ENCODE peak calls at places on chromosomes 6 and 20, in nine cellular contexts. One of them, this sample, is unnamed.

GRCh38 chr6:79466222-79466834 is 70.9 kb downstream of the LCA5 start:
- DNase-seq in stomach: no peak
- DNase-seq in SK-N-SH: peak
- DNase-seq in K562: no peak
- DNase-seq in spleen: no peak
- DNase-seq in upper lobe of left lung: no peak
- DNase-seq in Panc1: no peak
- DNase-seq in esophagus muscularis mucosa: no peak
- DNase-seq in GM23338: peak
- DNase-seq in this sample: no peak

GRCh38 chr6:5979650-5980427 is 26.9 kb downstream of the NRN1 start:
- DNase-seq in stomach: no peak
- DNase-seq in SK-N-SH: no peak
- DNase-seq in K562: no peak
- DNase-seq in spleen: no peak
- DNase-seq in upper lobe of left lung: no peak
- DNase-seq in Panc1: no peak
- DNase-seq in esophagus muscularis mucosa: no peak
- DNase-seq in GM23338: no peak
- DNase-seq in this sample: no peak

GRCh38 chr6:138099832-138100231 is 7.4 kb downstream of the PERP start:
- DNase-seq in stomach: no peak
- DNase-seq in SK-N-SH: no peak
- DNase-seq in K562: no peak
- DNase-seq in spleen: no peak
- DNase-seq in upper lobe of left lung: no peak
- DNase-seq in Panc1: no peak
- DNase-seq in esophagus muscularis mucosa: no peak
- DNase-seq in GM23338: no peak
- DNase-seq in this sample: no peak

GRCh38 chr20:43409041-43409913 is 48.4 kb upstream of the SRSF6 start:
- DNase-seq in stomach: no peak
- DNase-seq in SK-N-SH: peak
- DNase-seq in K562: peak
- DNase-seq in spleen: no peak
- DNase-seq in upper lobe of left lung: no peak
- DNase-seq in Panc1: peak
- DNase-seq in esophagus muscularis mucosa: peak
- DNase-seq in GM23338: peak
- DNase-seq in this sample: no peak

GRCh38 chr6:37709250-37709931 is 11.7 kb upstream of the MDGA1 start:
- DNase-seq in stomach: no peak
- DNase-seq in SK-N-SH: no peak
- DNase-seq in K562: no peak
- DNase-seq in spleen: no peak
- DNase-seq in upper lobe of left lung: no peak
- DNase-seq in Panc1: no peak
- DNase-seq in esophagus muscularis mucosa: no peak
- DNase-seq in GM23338: no peak
- DNase-seq in this sample: no peak

GRCh38 chr6:12610862-12611261 is 105.7 kb upstream of the PHACTR1 start:
- DNase-seq in stomach: no peak
- DNase-seq in SK-N-SH: no peak
- DNase-seq in K562: no peak
- DNase-seq in spleen: no peak
- DNase-seq in upper lobe of left lung: no peak
- DNase-seq in Panc1: no peak
- DNase-seq in esophagus muscularis mucosa: no peak
- DNase-seq in GM23338: no peak
- DNase-seq in this sample: no peak

GRCh38 chr20:63775096-63775978 is 35.8 kb downstream of the SLC2A4RG start:
- DNase-seq in stomach: no peak
- DNase-seq in SK-N-SH: peak
- DNase-seq in K562: peak
- DNase-seq in spleen: no peak
- DNase-seq in upper lobe of left lung: no peak
- DNase-seq in Panc1: no peak
- DNase-seq in esophagus muscularis mucosa: no peak
- DNase-seq in GM23338: peak
- DNase-seq in this sample: no peak

GRCh38 chr6:150409576-150410066 is 40.8 kb downstream of the IYD start:
- DNase-seq in stomach: peak
- DNase-seq in SK-N-SH: no peak
- DNase-seq in K562: no peak
- DNase-seq in spleen: peak
- DNase-seq in upper lobe of left lung: peak
- DNase-seq in Panc1: no peak
- DNase-seq in esophagus muscularis mucosa: no peak
- DNase-seq in GM23338: no peak
- DNase-seq in this sample: no peak

DNA sequence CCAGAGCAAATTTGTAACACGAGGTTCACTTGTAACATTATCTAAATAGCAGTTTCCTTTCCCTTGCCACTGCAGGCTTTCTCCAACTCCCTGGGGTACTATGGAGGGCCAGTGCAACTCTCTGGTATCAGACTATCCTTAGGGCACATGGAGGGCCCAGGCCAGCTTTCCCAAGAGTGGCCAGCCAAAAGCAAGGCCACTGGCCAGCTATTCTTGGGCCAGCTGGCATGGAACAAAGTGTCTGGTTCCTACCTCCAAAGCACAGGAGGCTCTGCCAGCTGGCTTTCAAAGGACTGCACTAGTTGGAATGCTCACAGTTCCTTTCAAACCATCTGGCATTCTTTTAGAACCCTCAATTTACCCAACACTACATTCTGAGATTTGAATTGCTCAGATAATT is 8.7 kb downstream of the RNF24 start:
- DNase-seq in stomach: peak
- DNase-seq in SK-N-SH: peak
- DNase-seq in K562: no peak
- DNase-seq in spleen: no peak
- DNase-seq in upper lobe of left lung: no peak
- DNase-seq in Panc1: no peak
- DNase-seq in esophagus muscularis mucosa: no peak
- DNase-seq in GM23338: peak
- DNase-seq in this sample: no peak
- TF ChIP-seq POLR2AphosphoS5 in stomach: no peak
- TF ChIP-seq POLR2AphosphoS5 in SK-N-SH: no peak
- TF ChIP-seq POLR2AphosphoS5 in K562: no peak
- TF ChIP-seq POLR2AphosphoS5 in spleen: no peak
- TF ChIP-seq POLR2AphosphoS5 in upper lobe of left lung: no peak
- TF ChIP-seq POLR2AphosphoS5 in Panc1: no peak
- TF ChIP-seq POLR2AphosphoS5 in esophagus muscularis mucosa: no peak
- TF ChIP-seq POLR2AphosphoS5 in GM23338: no peak
- TF ChIP-seq POLR2AphosphoS5 in this sample: no peak

GRCh38 chr6:154613137-154613676 is 102.7 kb upstream of the CNKSR3 start:
- DNase-seq in stomach: no peak
- DNase-seq in SK-N-SH: no peak
- DNase-seq in K562: peak
- DNase-seq in spleen: no peak
- DNase-seq in upper lobe of left lung: no peak
- DNase-seq in Panc1: no peak
- DNase-seq in esophagus muscularis mucosa: no peak
- DNase-seq in GM23338: no peak
- DNase-seq in this sample: no peak

GRCh38 chr6:154614641-154615040 is 104.2 kb upstream of the CNKSR3 start:
- DNase-seq in stomach: no peak
- DNase-seq in SK-N-SH: no peak
- DNase-seq in K562: no peak
- DNase-seq in spleen: no peak
- DNase-seq in upper lobe of left lung: no peak
- DNase-seq in Panc1: no peak
- DNase-seq in esophagus muscularis mucosa: no peak
- DNase-seq in GM23338: no peak
- DNase-seq in this sample: no peak

GRCh38 chr6:154617175-154617574 is 106.7 kb upstream of the CNKSR3 start:
- DNase-seq in stomach: no peak
- DNase-seq in SK-N-SH: no peak
- DNase-seq in K562: no peak
- DNase-seq in spleen: no peak
- DNase-seq in upper lobe of left lung: no peak
- DNase-seq in Panc1: no peak
- DNase-seq in esophagus muscularis mucosa: no peak
- DNase-seq in GM23338: no peak
- DNase-seq in this sample: no peak

GRCh38 chr6:154614101-154614500 is 103.6 kb upstream of the CNKSR3 start:
- DNase-seq in stomach: no peak
- DNase-seq in SK-N-SH: no peak
- DNase-seq in K562: no peak
- DNase-seq in spleen: no peak
- DNase-seq in upper lobe of left lung: no peak
- DNase-seq in Panc1: no peak
- DNase-seq in esophagus muscularis mucosa: no peak
- DNase-seq in GM23338: no peak
- DNase-seq in this sample: no peak

GRCh38 chr6:154615483-154616025 is 105.1 kb upstream of the CNKSR3 start:
- DNase-seq in stomach: peak
- DNase-seq in SK-N-SH: peak
- DNase-seq in K562: peak
- DNase-seq in spleen: no peak
- DNase-seq in upper lobe of left lung: peak
- DNase-seq in Panc1: peak
- DNase-seq in esophagus muscularis mucosa: no peak
- DNase-seq in GM23338: peak
- DNase-seq in this sample: peak
- TF ChIP-seq POLR2AphosphoS5 in stomach: no peak
- TF ChIP-seq POLR2AphosphoS5 in SK-N-SH: no peak
- TF ChIP-seq POLR2AphosphoS5 in K562: peak
- TF ChIP-seq POLR2AphosphoS5 in spleen: peak
- TF ChIP-seq POLR2AphosphoS5 in upper lobe of left lung: no peak
- TF ChIP-seq POLR2AphosphoS5 in Panc1: peak
- TF ChIP-seq POLR2AphosphoS5 in esophagus muscularis mucosa: no peak
- TF ChIP-seq POLR2AphosphoS5 in GM23338: no peak
- TF ChIP-seq POLR2AphosphoS5 in this sample: no peak

GRCh38 chr6:31498748-31499147 is 803 bp downstream of the MICB start:
- DNase-seq in stomach: no peak
- DNase-seq in SK-N-SH: no peak
- DNase-seq in K562: no peak
- DNase-seq in spleen: peak
- DNase-seq in upper lobe of left lung: peak
- DNase-seq in Panc1: no peak
- DNase-seq in esophagus muscularis mucosa: peak
- DNase-seq in GM23338: peak
- DNase-seq in this sample: no peak

GRCh38 chr6:31490115-31490873 is 7.7 kb upstream of the MICB start:
- DNase-seq in stomach: no peak
- DNase-seq in SK-N-SH: no peak
- DNase-seq in K562: no peak
- DNase-seq in spleen: no peak
- DNase-seq in upper lobe of left lung: no peak
- DNase-seq in Panc1: no peak
- DNase-seq in esophagus muscularis mucosa: no peak
- DNase-seq in GM23338: peak
- DNase-seq in this sample: no peak

GRCh38 chr6:31495580-31495979 is 2.4 kb upstream of the MICB start:
- DNase-seq in stomach: no peak
- DNase-seq in SK-N-SH: no peak
- DNase-seq in K562: no peak
- DNase-seq in spleen: no peak
- DNase-seq in upper lobe of left lung: no peak
- DNase-seq in Panc1: no peak
- DNase-seq in esophagus muscularis mucosa: peak
- DNase-seq in GM23338: no peak
- DNase-seq in this sample: no peak

GRCh38 chr6:31497595-31498476 is at the start of gene MICB:
- DNase-seq in stomach: peak
- DNase-seq in SK-N-SH: peak
- DNase-seq in K562: peak
- DNase-seq in spleen: peak
- DNase-seq in upper lobe of left lung: peak
- DNase-seq in Panc1: no peak
- DNase-seq in esophagus muscularis mucosa: peak
- DNase-seq in GM23338: peak
- DNase-seq in this sample: peak

DNA sequence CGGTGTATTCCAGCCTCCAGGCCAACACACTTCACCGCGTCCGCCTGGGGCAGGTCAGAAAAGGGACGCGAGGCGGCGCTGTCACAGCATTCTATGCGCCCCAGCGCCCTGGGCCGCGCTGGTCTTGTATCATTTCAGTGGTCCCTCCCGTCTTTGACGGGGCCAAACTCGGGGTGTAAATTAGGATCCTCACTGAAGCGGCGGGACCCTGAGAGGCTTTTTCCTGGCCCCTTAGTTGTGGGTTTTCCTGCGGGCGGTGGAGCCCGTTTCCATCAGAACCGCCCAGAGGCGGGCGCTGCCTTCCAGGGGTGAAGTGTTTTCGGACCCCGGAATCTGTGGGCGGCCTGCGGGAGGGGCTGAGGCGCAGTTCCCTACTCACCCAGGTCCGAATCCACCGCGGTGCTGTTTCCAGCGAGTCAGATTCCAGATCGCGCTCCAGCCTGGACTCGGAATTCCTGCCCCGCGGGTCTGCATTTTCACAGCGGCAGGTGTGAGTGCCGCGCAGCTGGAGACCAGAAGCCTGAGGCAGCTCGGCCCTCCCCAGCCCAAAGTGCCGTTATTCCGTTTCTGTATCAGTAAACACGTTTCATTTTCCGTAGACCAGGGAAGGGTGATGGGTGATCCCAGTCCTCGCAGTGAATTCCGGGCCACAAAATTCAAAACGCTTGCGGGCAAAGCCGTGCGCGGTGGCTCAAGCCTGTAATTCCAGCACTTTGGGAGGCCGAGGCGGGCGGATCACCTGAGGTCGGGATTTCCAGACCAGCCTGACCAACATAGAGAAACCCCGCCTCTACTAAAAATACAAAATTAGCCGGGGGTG is 3.9 kb upstream of the MICB start:
- DNase-seq in stomach: peak
- DNase-seq in SK-N-SH: peak
- DNase-seq in K562: peak
- DNase-seq in spleen: peak
- DNase-seq in upper lobe of left lung: peak
- DNase-seq in Panc1: no peak
- DNase-seq in esophagus muscularis mucosa: peak
- DNase-seq in GM23338: peak
- DNase-seq in this sample: no peak
- TF ChIP-seq POLR2AphosphoS5 in stomach: no peak
- TF ChIP-seq POLR2AphosphoS5 in SK-N-SH: no peak
- TF ChIP-seq POLR2AphosphoS5 in K562: peak
- TF ChIP-seq POLR2AphosphoS5 in spleen: peak
- TF ChIP-seq POLR2AphosphoS5 in upper lobe of left lung: peak
- TF ChIP-seq POLR2AphosphoS5 in Panc1: no peak
- TF ChIP-seq POLR2AphosphoS5 in esophagus muscularis mucosa: peak
- TF ChIP-seq POLR2AphosphoS5 in GM23338: no peak
- TF ChIP-seq POLR2AphosphoS5 in this sample: peak

DNA sequence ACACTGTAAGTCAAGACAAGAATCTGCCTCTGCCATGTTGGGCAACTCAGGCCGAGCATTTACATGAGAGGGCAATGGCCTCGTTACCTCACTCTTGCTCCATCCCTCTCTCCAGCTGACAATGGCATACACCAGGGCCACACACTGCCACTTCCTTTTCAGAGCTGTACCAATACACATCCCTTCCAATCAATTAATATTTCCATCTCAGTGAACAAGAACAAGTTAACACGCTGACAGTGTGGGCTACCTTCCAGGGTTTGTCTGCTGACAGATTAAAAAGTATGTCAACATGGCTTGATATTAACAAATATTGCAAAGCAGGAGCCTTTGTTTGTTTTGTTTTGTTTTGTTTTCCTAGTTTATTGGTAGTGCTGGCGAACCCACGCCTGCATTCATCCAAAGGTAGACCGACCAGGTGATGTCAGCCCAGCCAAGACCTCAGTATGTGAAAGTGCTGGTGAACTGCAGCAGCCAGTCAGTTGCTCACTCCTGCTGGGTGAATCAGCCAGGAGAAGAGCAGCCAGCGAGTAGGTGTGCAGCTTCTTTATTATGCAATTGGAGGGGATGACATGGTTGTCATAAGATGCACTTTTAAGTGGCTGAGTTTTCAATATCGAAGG is 487.3 kb upstream of the JARID2 start:
- DNase-seq in stomach: peak
- DNase-seq in SK-N-SH: no peak
- DNase-seq in K562: no peak
- DNase-seq in spleen: no peak
- DNase-seq in upper lobe of left lung: peak
- DNase-seq in Panc1: no peak
- DNase-seq in esophagus muscularis mucosa: no peak
- DNase-seq in GM23338: no peak
- DNase-seq in this sample: no peak
- TF ChIP-seq POLR2AphosphoS5 in stomach: no peak
- TF ChIP-seq POLR2AphosphoS5 in SK-N-SH: no peak
- TF ChIP-seq POLR2AphosphoS5 in K562: no peak
- TF ChIP-seq POLR2AphosphoS5 in spleen: no peak
- TF ChIP-seq POLR2AphosphoS5 in upper lobe of left lung: peak
- TF ChIP-seq POLR2AphosphoS5 in Panc1: no peak
- TF ChIP-seq POLR2AphosphoS5 in esophagus muscularis mucosa: no peak
- TF ChIP-seq POLR2AphosphoS5 in GM23338: no peak
- TF ChIP-seq POLR2AphosphoS5 in this sample: no peak